ENCODE peak calls at places on chromosomes 13 and 19, in six cellular contexts. L is HepG2; G is fibroblast of lung; Y is adipocyte; Q is adrenal gland; V is CD8-positive, alpha-beta T cell. U is an unnamed sample. For H3K27me3, the result is how much of the 10 kb centered on the place peaks cover.

GRCh38 chr13:39777527-39778061 is 122.1 kb downstream of the COG6 start:
- DNase-seq in G (peak), Q (peak), V (no peak), Y (peak), L (no peak), U (peak)

GRCh38 chr19:47598407-47599349 is 10.3 kb upstream of the BICRA start:
- DNase-seq in Y (peak), V (no peak), L (peak), G (peak), Q (peak), U (peak)

GRCh38 chr13:40484981-40485380 is 181.5 kb downstream of the FOXO1 start:
- DNase-seq in G (no peak), V (no peak), Y (no peak), Q (no peak), L (no peak), U (no peak)

GRCh38 chr19:5216141-5216847 is 124.3 kb downstream of the PTPRS start:
- DNase-seq in G (no peak), Y (no peak), Q (no peak), V (no peak), L (no peak), U (no peak)

GRCh38 chr13:59607780-59608233 is 555.9 kb downstream of the DIAPH3 start:
- DNase-seq in L (no peak), Y (no peak), V (no peak), Q (no peak), G (no peak), U (no peak)

GRCh38 chr19:47507924-47508553 is 6.8 kb downstream of the NAPA start:
- DNase-seq in Q (no peak), G (no peak), L (no peak), V (no peak), Y (no peak), U (no peak)

GRCh38 chr13:84430015-84430414 is 547.7 kb upstream of the SLITRK1 start:
- DNase-seq in Q (no peak), V (no peak), L (no peak), Y (peak), G (peak), U (no peak)

GRCh38 chr13:44064376-44064775 is 184.7 kb downstream of the LACC1 start:
- DNase-seq in V (no peak), Q (no peak), Y (no peak), G (no peak), L (no peak), U (no peak)

GRCh38 chr19:17779281-17779930 is 15.5 kb upstream of the B3GNT3 start:
- DNase-seq in G (peak), Q (peak), V (no peak), L (no peak), Y (no peak), U (peak)

GRCh38 chr19:32642771-32643170 is 32.2 kb downstream of the ANKRD27 start:
- DNase-seq in Q (no peak), Y (no peak), V (peak), G (no peak), L (no peak), U (no peak)

GRCh38 chr19:5623397-5624153 is 692 bp downstream of the SAFB start:
- DNase-seq in G (no peak), V (no peak), L (no peak), Y (no peak), Q (no peak), U (no peak)

GRCh38 chr19:19468424-19469050 is 46.8 kb downstream of the TSSK6 start:
- DNase-seq in Y (no peak), Q (no peak), G (no peak), L (no peak), V (no peak), U (no peak)

GRCh38 chr19:39733841-39734240 is 4.0 kb downstream of the CLC start:
- DNase-seq in Q (no peak), G (no peak), V (no peak), Y (no peak), L (no peak), U (no peak)
- H3K27me3 ChIP-seq in Q (under half), G (under half), V (under half), Y (under half), L (under half), U (under half)

GRCh38 chr19:40513741-40514315 is 47.0 kb downstream of the SPTBN4 start:
- DNase-seq in L (no peak), G (no peak), Q (no peak), V (no peak), Y (no peak), U (no peak)
- H3K27me3 ChIP-seq in L (under half), G (under half), Q (under half), V (under half), Y (under half), U (under half)

DNA sequence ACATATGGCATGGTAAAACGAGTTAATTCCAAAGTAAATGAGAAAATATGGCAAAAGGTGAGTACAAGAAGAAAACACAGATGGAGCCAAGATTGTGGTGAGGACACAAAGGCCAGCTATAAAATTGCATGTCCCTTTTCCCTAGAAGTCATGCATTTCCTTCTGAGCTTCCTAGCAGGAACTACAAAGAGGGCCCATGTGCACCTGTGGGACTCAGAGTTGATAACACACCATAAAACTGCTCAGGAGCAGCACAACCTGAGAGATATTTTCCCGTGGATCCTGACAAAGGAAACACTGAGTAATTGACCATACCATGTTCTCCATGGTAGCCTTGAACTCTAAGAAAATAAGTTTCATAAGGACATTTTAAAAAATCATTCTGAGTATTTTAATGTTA is 228.3 kb downstream of the DLEU7 start:
- DNase-seq in V (no peak), Q (no peak), G (no peak), L (no peak), Y (no peak), U (no peak)
- H3K27me3 ChIP-seq in V (under half), Q (under half), G (under half), L (under half), Y (under half), U (under half)

GRCh38 chr13:99895428-99895998 is 76.1 kb downstream of the ZIC5 start:
- DNase-seq in G (no peak), V (no peak), Y (no peak), Q (no peak), L (no peak), U (no peak)

GRCh38 chr13:99894835-99895427 is 76.6 kb downstream of the ZIC5 start:
- DNase-seq in G (no peak), L (no peak), Q (no peak), Y (peak), V (no peak), U (no peak)

GRCh38 chr13:99893567-99893966 is 78.0 kb downstream of the ZIC5 start:
- DNase-seq in L (no peak), Q (no peak), G (no peak), V (no peak), Y (no peak), U (no peak)

GRCh38 chr13:99892866-99893504 is 78.6 kb downstream of the ZIC5 start:
- DNase-seq in Y (no peak), Q (no peak), V (no peak), G (no peak), L (no peak), U (no peak)

DNA sequence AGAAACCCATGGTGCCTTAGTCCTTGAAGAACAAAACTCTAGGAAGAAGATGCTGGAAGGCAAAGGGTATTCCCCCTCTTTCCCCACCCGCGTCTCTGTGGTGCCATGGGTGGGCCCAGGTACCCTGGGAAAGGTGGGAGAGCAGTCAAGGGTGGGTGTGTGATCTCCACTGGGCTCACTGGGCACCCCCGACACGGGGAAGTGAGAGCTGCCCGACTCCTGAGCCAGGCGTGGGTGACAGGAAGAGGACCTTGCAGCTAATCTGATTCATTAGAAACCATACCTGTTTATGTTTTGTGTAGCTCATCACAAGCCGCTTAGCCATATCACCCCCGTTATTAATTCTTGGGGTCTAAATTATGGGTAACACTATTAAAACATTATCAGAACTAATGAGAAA is 77.5 kb downstream of the ZIC5 start:
- DNase-seq in L (no peak), Q (no peak), V (no peak), Y (no peak), G (no peak), U (no peak)
- H3K27me3 ChIP-seq in L (under half), Q (under half), V (under half), Y (half or more), G (under half), U (under half)

GRCh38 chr13:26041476-26041875 is 10.3 kb downstream of the SHISA2 start:
- DNase-seq in Y (no peak), L (no peak), G (no peak), V (no peak), Q (no peak), U (no peak)
- H3K27me3 ChIP-seq in Y (under half), L (under half), G (under half), V (under half), Q (under half), U (under half)

GRCh38 chr13:101144808-101145419 is 271.4 kb downstream of the NALCN start:
- DNase-seq in Y (peak), G (peak), L (peak), V (peak), Q (no peak), U (peak)

GRCh38 chr13:101150998-101151397 is 265.3 kb downstream of the NALCN start:
- DNase-seq in L (no peak), V (no peak), Y (peak), Q (no peak), G (peak), U (no peak)

GRCh38 chr13:101149735-101150380 is 266.4 kb downstream of the NALCN start:
- DNase-seq in L (no peak), Y (peak), G (peak), V (no peak), Q (no peak), U (peak)

GRCh38 chr13:101140936-101141335 is 275.4 kb downstream of the NALCN start:
- DNase-seq in Q (no peak), L (no peak), V (no peak), G (no peak), Y (no peak), U (no peak)

GRCh38 chr13:101146101-101146898 is 270.0 kb downstream of the NALCN start:
- DNase-seq in L (no peak), Y (no peak), Q (no peak), V (no peak), G (peak), U (no peak)
- H3K27me3 ChIP-seq in L (under half), Y (under half), Q (under half), V (under half), G (under half), U (under half)

DNA sequence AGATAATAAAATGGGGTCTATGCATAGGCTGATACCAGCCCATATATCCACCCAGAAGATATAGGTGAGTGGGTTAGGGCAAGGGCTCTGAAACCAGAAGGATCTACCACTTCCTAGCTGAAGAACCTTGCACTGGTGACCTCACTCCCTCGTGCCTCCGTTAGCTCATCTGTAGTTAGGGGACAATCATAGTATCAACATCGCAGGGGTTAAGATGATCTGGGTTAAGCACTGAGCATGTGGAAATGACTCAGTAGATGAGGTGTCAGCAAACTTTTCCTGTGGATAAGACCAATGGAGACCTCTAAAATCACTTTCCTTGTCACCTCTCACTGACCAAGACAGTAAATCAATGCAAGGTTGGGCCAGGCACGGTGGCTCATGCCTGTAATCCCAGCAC is 30.5 kb downstream of the TNFSF14 start:
- DNase-seq in Y (no peak), L (no peak), Q (no peak), G (peak), V (no peak), U (peak)
- H3K27me3 ChIP-seq in Y (under half), L (under half), Q (under half), G (under half), V (under half), U (under half)

DNA sequence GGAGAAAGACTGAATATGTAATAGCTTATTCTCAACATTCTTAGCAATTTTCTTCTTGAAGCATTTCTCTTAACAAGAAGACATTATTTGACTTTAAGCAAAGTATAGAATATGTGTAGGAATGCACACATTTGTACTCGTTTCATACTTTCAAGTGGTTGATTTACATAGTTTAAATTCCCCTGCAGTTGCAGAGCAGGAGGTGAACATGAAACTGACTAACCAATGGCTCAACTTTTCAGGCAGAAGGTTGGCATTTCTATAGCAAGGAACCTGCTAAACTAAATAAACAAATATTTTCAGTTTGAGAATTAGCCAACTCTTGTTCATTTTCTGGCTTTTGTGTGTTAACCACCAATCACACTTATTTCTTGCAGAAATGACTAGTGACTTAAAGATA is 145.4 kb upstream of the MYO16 start:
- DNase-seq in G (peak), L (no peak), V (no peak), Y (no peak), Q (no peak), U (no peak)
- H3K27me3 ChIP-seq in G (under half), L (under half), V (under half), Y (under half), Q (under half), U (under half)

GRCh38 chr13:94706101-94706853 is 6.1 kb downstream of the SOX21 start:
- DNase-seq in Y (no peak), Q (no peak), G (no peak), L (no peak), V (no peak), U (no peak)
- H3K27me3 ChIP-seq in Y (half or more), Q (half or more), G (half or more), L (half or more), V (under half), U (under half)

GRCh38 chr19:35946203-35946602 is 10.0 kb downstream of the LRFN3 start:
- DNase-seq in G (no peak), V (no peak), L (no peak), Q (no peak), Y (no peak), U (no peak)

GRCh38 chr19:35942235-35942634 is 6.1 kb downstream of the LRFN3 start:
- DNase-seq in Q (no peak), L (peak), G (no peak), V (no peak), Y (no peak), U (no peak)

GRCh38 chr19:35945121-35945792 is 9.1 kb downstream of the LRFN3 start:
- DNase-seq in Q (no peak), Y (no peak), V (no peak), L (no peak), G (no peak), U (no peak)

GRCh38 chr19:35943542-35944301 is 7.5 kb downstream of the LRFN3 start:
- DNase-seq in Q (no peak), V (no peak), Y (no peak), G (no peak), L (no peak), U (no peak)

DNA sequence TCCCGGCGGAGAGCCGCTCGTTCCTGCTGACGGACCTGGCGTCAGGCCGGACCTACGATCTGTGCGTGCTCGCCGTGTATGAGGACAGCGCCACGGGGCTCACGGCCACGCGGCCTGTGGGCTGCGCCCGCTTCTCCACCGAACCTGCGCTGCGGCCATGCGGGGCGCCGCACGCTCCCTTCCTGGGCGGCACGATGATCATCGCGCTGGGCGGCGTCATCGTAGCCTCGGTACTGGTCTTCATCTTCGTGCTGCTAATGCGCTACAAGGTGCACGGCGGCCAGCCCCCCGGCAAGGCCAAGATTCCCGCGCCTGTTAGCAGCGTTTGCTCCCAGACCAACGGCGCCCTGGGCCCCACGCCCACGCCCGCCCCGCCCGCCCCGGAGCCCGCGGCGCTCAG is 8.4 kb downstream of the LRFN3 start:
- DNase-seq in V (no peak), Y (no peak), Q (no peak), L (no peak), G (no peak), U (no peak)
- H3K27me3 ChIP-seq in V (under half), Y (under half), Q (under half), L (under half), G (under half), U (under half)